ENCODE peak calls at places on chromosomes 16 and 17, in nine cellular contexts. Y, V, M, P, U, Z, A, K and C are unnamed samples.

GRCh38 chr16:47731252-47731651 is 270.1 kb downstream of the PHKB start:
- DNase-seq in Z (no peak), V (no peak), U (no peak), K (peak; percentile 97), A (no peak), P (no peak), M (no peak), Y (no peak), C (no peak)

GRCh38 chr17:4375039-4375748 is 8.7 kb upstream of the UBE2G1 start:
- DNase-seq in Z (no peak), P (no peak), K (no peak), A (no peak), U (no peak), V (no peak), M (peak; percentile 57), Y (no peak), C (no peak)

GRCh38 chr17:10730956-10731879 is 1.4 kb upstream of the TMEM220 start:
- DNase-seq in P (no peak), V (no peak), Z (no peak), K (peak; percentile 23), Y (no peak), M (no peak), U (no peak), A (no peak), C (no peak)

GRCh38 chr16:10851512-10851911 is 25.5 kb upstream of the CIITA start:
- DNase-seq in M (no peak), A (no peak), Y (no peak), V (no peak), Z (no peak), K (no peak), P (no peak), U (no peak), C (no peak)

GRCh38 chr17:83053021-83053778 is 26.2 kb upstream of the METRNL start:
- DNase-seq in M (no peak), Z (peak; percentile 70), K (peak; percentile 27), A (no peak), V (peak; percentile 41), U (no peak), Y (peak; percentile 64), P (no peak), C (peak; percentile 59)

GRCh38 chr16:3963203-3963602 is 82.7 kb upstream of the CREBBP start:
- DNase-seq in V (no peak), U (no peak), A (no peak), K (no peak), P (no peak), Z (no peak), M (no peak), Y (peak; percentile 64), C (no peak)

GRCh38 chr17:335691-336090 is 16.9 kb downstream of the RPH3AL start:
- DNase-seq in A (no peak), M (no peak), U (no peak), V (no peak), Y (peak; percentile 51), K (no peak), P (peak; percentile 40), Z (peak; percentile 60), C (no peak)

GRCh38 chr17:4004517-4005295 is 40.5 kb upstream of the ATP2A3 start:
- DNase-seq in M (peak; percentile 92), Z (peak; percentile 68), V (peak; percentile 80), K (peak; percentile 22), A (no peak), P (peak; percentile 81), U (no peak), Y (no peak), C (peak; percentile 88)

GRCh38 chr17:65154770-65155589 is 17.8 kb downstream of the RGS9 start:
- DNase-seq in Y (no peak), M (no peak), P (no peak), Z (no peak), K (peak; percentile 31), U (no peak), V (no peak), A (peak; percentile 16), C (no peak)

GRCh38 chr17:42428141-42428944 is 5.3 kb upstream of the CAVIN1 start:
- DNase-seq in M (no peak), K (peak; percentile 95), P (peak; percentile 73), Y (no peak), U (peak; percentile 92), Z (peak; percentile 32), V (no peak), A (peak; percentile 91), C (peak; percentile 29)

GRCh38 chr17:38572292-38572664 is 33.5 kb downstream of the SRCIN1 start:
- DNase-seq in Y (no peak), K (no peak), V (no peak), Z (no peak), U (no peak), M (no peak), A (no peak), P (no peak), C (no peak)

GRCh38 chr16:11205754-11206459 is 50.1 kb downstream of the SOCS1 start:
- DNase-seq in P (no peak), Z (no peak), V (no peak), U (no peak), Y (no peak), M (no peak), A (no peak), K (peak; percentile 41), C (no peak)

GRCh38 chr16:77945126-77945525 is 77.2 kb upstream of the CLEC3A start:
- DNase-seq in Y (no peak), P (no peak), A (no peak), V (no peak), Z (no peak), U (no peak), K (no peak), M (no peak), C (no peak)

GRCh38 chr17:48517478-48517877 is 13.3 kb downstream of the HOXB1 start:
- DNase-seq in A (no peak), K (no peak), Y (no peak), M (no peak), U (no peak), V (no peak), Z (no peak), P (no peak), C (no peak)